ENCODE peak calls at places on chromosomes 11 and 22, in four cellular contexts. One of them, this sample, is unnamed.

GRCh38 chr11:99418927-99419707 is 398.4 kb downstream of the CNTN5 start:
- DNase-seq in A549: no peak
- DNase-seq in GM12878: no peak
- DNase-seq in K562: no peak
- DNase-seq in this sample: no peak

GRCh38 chr11:71251159-71251721 is 1.1 kb downstream of the SHANK2 start:
- DNase-seq in A549: no peak
- DNase-seq in GM12878: no peak
- DNase-seq in K562: no peak
- DNase-seq in this sample: no peak

GRCh38 chr11:44894217-44894617 is 56.5 kb downstream of the TP53I11 start:
- DNase-seq in A549: peak
- DNase-seq in GM12878: no peak
- DNase-seq in K562: peak
- DNase-seq in this sample: peak

GRCh38 chr11:33891714-33892327 is at the start of gene LMO2:
- DNase-seq in A549: no peak
- DNase-seq in GM12878: no peak
- DNase-seq in K562: peak
- DNase-seq in this sample: no peak

GRCh38 chr22:46501701-46502100 is 35.7 kb downstream of the CELSR1 start:
- DNase-seq in A549: peak
- DNase-seq in GM12878: no peak
- DNase-seq in K562: no peak
- DNase-seq in this sample: peak

GRCh38 chr11:69308531-69308930 is 14.6 kb downstream of the MYEOV start:
- DNase-seq in A549: no peak
- DNase-seq in GM12878: no peak
- DNase-seq in K562: no peak
- DNase-seq in this sample: no peak

GRCh38 chr11:33214187-33214586 is 43.0 kb upstream of the HIPK3 start:
- DNase-seq in A549: no peak
- DNase-seq in GM12878: no peak
- DNase-seq in K562: no peak
- DNase-seq in this sample: no peak

GRCh38 chr11:133082851-133083488 is 449.3 kb downstream of the OPCML start:
- DNase-seq in A549: peak
- DNase-seq in GM12878: no peak
- DNase-seq in K562: peak
- DNase-seq in this sample: peak

GRCh38 chr22:17957683-17958082 is 66.7 kb downstream of the MICAL3 start:
- DNase-seq in A549: no peak
- DNase-seq in GM12878: no peak
- DNase-seq in K562: no peak
- DNase-seq in this sample: peak

GRCh38 chr22:48042621-48043395 is 1280.4 kb downstream of the TBC1D22A start:
- DNase-seq in A549: no peak
- DNase-seq in GM12878: no peak
- DNase-seq in K562: no peak
- DNase-seq in this sample: no peak

GRCh38 chr11:104095791-104096190 is 59.4 kb downstream of the DDI1 start:
- DNase-seq in A549: no peak
- DNase-seq in GM12878: no peak
- DNase-seq in K562: no peak
- DNase-seq in this sample: no peak

GRCh38 chr11:44972746-44973435 is 22.2 kb upstream of the TP53I11 start:
- DNase-seq in A549: no peak
- DNase-seq in GM12878: no peak
- DNase-seq in K562: no peak
- DNase-seq in this sample: no peak

GRCh38 chr22:23110190-23110921 is 31.4 kb downstream of the RSPH14 start:
- DNase-seq in A549: no peak
- DNase-seq in GM12878: no peak
- DNase-seq in K562: no peak
- DNase-seq in this sample: no peak

GRCh38 chr11:66277475-66278391 is at the start of gene CNIH2:
- DNase-seq in A549: no peak
- DNase-seq in GM12878: no peak
- DNase-seq in K562: peak
- DNase-seq in this sample: no peak

GRCh38 chr11:36751251-36751839 is 153.3 kb upstream of the RAG2 start:
- DNase-seq in A549: no peak
- DNase-seq in GM12878: no peak
- DNase-seq in K562: no peak
- DNase-seq in this sample: no peak

GRCh38 chr11:108886608-108887007 is 221.7 kb downstream of the DDX10 start:
- DNase-seq in A549: peak
- DNase-seq in GM12878: no peak
- DNase-seq in K562: no peak
- DNase-seq in this sample: peak

GRCh38 chr11:67024966-67025365 is 2.0 kb downstream of the SYT12 start:
- DNase-seq in A549: no peak
- DNase-seq in GM12878: no peak
- DNase-seq in K562: no peak
- DNase-seq in this sample: no peak

GRCh38 chr22:41367039-41367679 is 14.6 kb upstream of the TEF start:
- DNase-seq in A549: peak
- DNase-seq in GM12878: no peak
- DNase-seq in K562: peak
- DNase-seq in this sample: peak

GRCh38 chr11:34242037-34242625 is 115.7 kb downstream of the ABTB2 start:
- DNase-seq in A549: peak
- DNase-seq in GM12878: no peak
- DNase-seq in K562: peak
- DNase-seq in this sample: peak

GRCh38 chr22:18000441-18001039 is 23.8 kb downstream of the MICAL3 start:
- DNase-seq in A549: peak
- DNase-seq in GM12878: no peak
- DNase-seq in K562: peak
- DNase-seq in this sample: no peak

GRCh38 chr11:21520244-21520643 is 672.6 kb upstream of the ANO5 start:
- DNase-seq in A549: no peak
- DNase-seq in GM12878: no peak
- DNase-seq in K562: no peak
- DNase-seq in this sample: no peak

GRCh38 chr11:21511835-21512440 is 680.9 kb upstream of the ANO5 start:
- DNase-seq in A549: peak
- DNase-seq in GM12878: no peak
- DNase-seq in K562: peak
- DNase-seq in this sample: no peak

GRCh38 chr11:21514298-21514697 is 678.6 kb upstream of the ANO5 start:
- DNase-seq in A549: peak
- DNase-seq in GM12878: no peak
- DNase-seq in K562: peak
- DNase-seq in this sample: no peak
- TF ChIP-seq ELK1 in A549: no peak
- TF ChIP-seq ELK1 in GM12878: no peak
- TF ChIP-seq ELK1 in K562: no peak
- TF ChIP-seq ELK1 in this sample: no peak

DNA sequence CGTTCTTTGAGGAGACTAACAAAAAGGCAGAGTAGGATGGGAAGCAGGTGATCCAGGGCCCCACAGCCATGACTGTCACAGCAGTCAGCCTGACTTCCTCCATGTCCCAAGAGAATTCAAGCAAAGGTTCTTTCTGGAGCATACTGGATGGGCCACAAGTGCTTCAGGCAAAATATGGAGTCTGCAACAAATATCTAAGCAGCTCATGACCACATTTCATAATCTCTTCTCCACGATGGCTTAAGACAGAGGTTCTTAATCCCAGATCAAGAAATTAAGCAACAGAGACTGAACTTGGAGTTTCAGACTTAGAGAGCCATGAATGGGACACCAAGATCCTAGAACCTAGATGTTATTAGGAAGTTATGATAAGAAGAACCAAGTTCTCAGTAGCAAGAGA is 31.6 kb downstream of the GUCY1A2 start:
- DNase-seq in A549: no peak
- DNase-seq in GM12878: no peak
- DNase-seq in K562: no peak
- DNase-seq in this sample: no peak
- TF ChIP-seq ELK1 in A549: no peak
- TF ChIP-seq ELK1 in GM12878: no peak
- TF ChIP-seq ELK1 in K562: no peak
- TF ChIP-seq ELK1 in this sample: no peak

GRCh38 chr11:102836290-102836875 is 7.0 kb downstream of the MMP3 start:
- DNase-seq in A549: no peak
- DNase-seq in GM12878: no peak
- DNase-seq in K562: no peak
- DNase-seq in this sample: peak
- TF ChIP-seq ELK1 in A549: no peak
- TF ChIP-seq ELK1 in GM12878: no peak
- TF ChIP-seq ELK1 in K562: no peak
- TF ChIP-seq ELK1 in this sample: no peak

DNA sequence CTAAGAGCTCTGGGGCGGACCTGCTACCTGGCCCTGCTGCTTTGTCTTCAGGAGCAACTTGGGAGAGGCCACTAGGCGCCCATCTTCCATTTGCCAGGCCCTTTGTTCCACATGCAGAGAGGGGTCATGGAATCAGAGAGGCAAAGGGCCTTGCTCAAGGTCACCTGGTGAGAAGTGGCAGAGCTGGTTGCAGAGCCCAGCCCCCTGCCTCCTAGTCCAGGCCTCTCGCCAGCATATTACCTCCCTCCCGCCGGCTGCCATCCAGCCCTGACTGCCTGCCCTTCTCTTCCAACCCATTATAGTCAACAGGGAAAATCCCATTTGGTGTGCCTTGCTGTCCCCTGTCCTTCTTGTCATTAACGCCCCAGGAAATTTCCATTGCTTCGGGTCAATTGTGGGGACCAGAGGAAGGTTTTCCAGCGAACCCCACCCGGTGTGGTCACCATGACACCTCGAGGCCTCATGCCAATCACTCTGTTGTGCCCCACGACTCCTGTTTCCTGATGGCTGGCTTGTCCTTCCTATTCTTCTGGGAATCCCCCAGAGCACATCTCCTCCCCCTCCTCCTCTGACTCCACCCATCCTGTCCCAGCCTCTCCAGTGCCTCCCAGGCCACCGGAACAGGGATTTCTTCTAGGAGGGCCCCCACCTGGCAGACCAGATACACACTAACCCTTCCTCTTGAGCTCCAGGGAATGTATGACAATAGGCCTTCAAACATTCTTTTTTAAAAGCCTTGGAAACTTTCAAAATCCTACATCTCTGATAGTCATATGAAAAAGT is 77.0 kb downstream of the NECTIN1 start:
- DNase-seq in A549: no peak
- DNase-seq in GM12878: no peak
- DNase-seq in K562: no peak
- DNase-seq in this sample: no peak
- TF ChIP-seq ELK1 in A549: no peak
- TF ChIP-seq ELK1 in GM12878: no peak
- TF ChIP-seq ELK1 in K562: no peak
- TF ChIP-seq ELK1 in this sample: no peak

DNA sequence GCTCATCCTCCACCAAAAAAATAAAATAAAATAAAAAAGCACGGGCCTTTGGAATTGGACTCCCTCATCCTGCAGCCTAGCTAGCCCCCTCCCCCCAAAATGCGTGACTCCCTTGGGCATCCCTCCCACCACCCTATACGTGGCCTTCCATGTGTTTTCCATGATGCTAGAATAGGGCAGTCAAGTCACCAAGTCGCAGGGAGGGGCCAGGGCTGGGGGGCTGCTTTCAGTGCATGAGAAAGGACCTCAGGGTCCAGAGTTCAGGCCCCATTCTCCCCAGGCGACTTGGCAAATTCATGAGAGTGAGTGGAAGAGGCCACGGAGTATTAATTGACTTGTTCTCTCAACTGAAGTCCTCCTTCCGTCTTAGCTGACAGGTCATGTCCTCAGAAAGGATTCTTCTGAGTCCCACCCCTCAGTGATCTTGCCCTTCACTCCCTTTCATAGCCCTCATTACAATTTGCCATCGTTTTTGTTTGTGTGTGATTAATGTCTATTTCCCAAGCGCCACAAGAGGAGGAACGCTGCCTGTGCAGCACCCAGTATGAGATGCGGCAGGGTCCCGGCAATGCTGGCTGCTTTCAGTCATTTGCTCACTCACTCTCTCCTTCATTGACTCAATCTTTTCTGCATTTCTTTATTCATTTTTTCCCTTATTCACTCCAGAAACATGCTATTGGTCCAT is 17.4 kb downstream of the LRRC32 start:
- DNase-seq in A549: no peak
- DNase-seq in GM12878: no peak
- DNase-seq in K562: no peak
- DNase-seq in this sample: no peak
- TF ChIP-seq ELK1 in A549: no peak
- TF ChIP-seq ELK1 in GM12878: no peak
- TF ChIP-seq ELK1 in K562: no peak
- TF ChIP-seq ELK1 in this sample: no peak

GRCh38 chr11:26950260-26950719 is 43.6 kb upstream of the FIBIN start:
- DNase-seq in A549: no peak
- DNase-seq in GM12878: no peak
- DNase-seq in K562: no peak
- DNase-seq in this sample: peak
- TF ChIP-seq ELK1 in A549: no peak
- TF ChIP-seq ELK1 in GM12878: no peak
- TF ChIP-seq ELK1 in K562: no peak
- TF ChIP-seq ELK1 in this sample: no peak

GRCh38 chr11:94543695-94544581 is at the start of gene FUT4:
- DNase-seq in A549: peak
- DNase-seq in GM12878: no peak
- DNase-seq in K562: peak
- DNase-seq in this sample: peak

GRCh38 chr11:94544832-94545640 is 1.3 kb downstream of the FUT4 start:
- DNase-seq in A549: no peak
- DNase-seq in GM12878: no peak
- DNase-seq in K562: no peak
- DNase-seq in this sample: no peak

GRCh38 chr11:94546886-94547285 is 3.2 kb downstream of the FUT4 start:
- DNase-seq in A549: no peak
- DNase-seq in GM12878: no peak
- DNase-seq in K562: no peak
- DNase-seq in this sample: no peak

GRCh38 chr11:94545641-94546470 is 2.1 kb downstream of the FUT4 start:
- DNase-seq in A549: no peak
- DNase-seq in GM12878: no peak
- DNase-seq in K562: no peak
- DNase-seq in this sample: no peak

GRCh38 chr11:94544582-94544831 is 786 bp downstream of the FUT4 start:
- DNase-seq in A549: no peak
- DNase-seq in GM12878: no peak
- DNase-seq in K562: no peak
- DNase-seq in this sample: no peak
- TF ChIP-seq ELK1 in A549: no peak
- TF ChIP-seq ELK1 in GM12878: no peak
- TF ChIP-seq ELK1 in K562: no peak
- TF ChIP-seq ELK1 in this sample: no peak

DNA sequence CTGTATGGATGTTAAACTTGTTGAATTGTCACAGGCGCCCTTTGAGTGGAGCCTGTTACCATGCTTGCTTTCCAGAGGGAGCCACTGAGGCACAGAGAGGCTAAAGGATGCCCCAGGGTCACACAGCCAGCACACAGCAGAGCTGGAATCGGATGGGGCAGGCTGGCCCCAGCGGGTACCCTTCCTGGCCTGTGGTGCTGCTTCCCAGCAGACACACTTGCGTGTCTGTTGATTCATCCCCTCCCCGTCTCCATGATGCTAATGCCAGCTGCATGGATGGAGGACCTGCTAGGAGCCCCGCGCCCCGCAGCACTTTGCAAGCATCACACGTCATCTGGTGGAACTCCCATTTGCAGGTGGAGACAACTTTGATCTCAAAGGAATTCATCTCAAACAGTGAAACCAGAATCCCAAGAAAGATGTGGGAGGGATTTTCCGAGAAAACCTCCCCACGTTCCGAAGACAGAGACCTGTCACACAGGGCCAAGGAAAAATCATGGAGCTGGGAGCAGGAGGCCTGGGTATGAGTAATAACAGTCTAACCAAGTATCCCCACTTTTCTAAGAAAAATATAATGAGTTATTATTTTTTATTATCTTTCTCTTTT is 52.5 kb upstream of the SHISAL1 start:
- DNase-seq in A549: no peak
- DNase-seq in GM12878: no peak
- DNase-seq in K562: no peak
- DNase-seq in this sample: no peak
- TF ChIP-seq ELK1 in A549: no peak
- TF ChIP-seq ELK1 in GM12878: no peak
- TF ChIP-seq ELK1 in K562: no peak
- TF ChIP-seq ELK1 in this sample: no peak

This sample was measured in IMR-90.